ENCODE peak calls at places on chromosomes 12 and 14, in seven cellular contexts. L is uterus, K is GM23338, C is AG04450, V is transverse colon, B is brain microvascular endothelial cell, P is pancreas. F is an unnamed sample.

GRCh38 chr12:81296556-81297305 is 218.9 kb downstream of the ACSS3 start:
- DNase-seq in K (no peak), V (no peak), B (peak), P (no peak), C (no peak), L (no peak), F (no peak)

GRCh38 chr12:22042981-22043669 is 2.9 kb upstream of the CMAS start:
- DNase-seq in C (peak), L (no peak), V (no peak), K (no peak), P (no peak), B (peak), F (no peak)

GRCh38 chr12:96193725-96194571 is at the start of gene ELK3:
- DNase-seq in P (peak), B (peak), L (peak), K (peak), V (peak), C (no peak), F (no peak)

GRCh38 chr14:91177073-91177796 is 63.4 kb downstream of the DGLUCY start:
- DNase-seq in L (peak), K (peak), V (peak), B (peak), P (peak), C (no peak), F (peak)

GRCh38 chr14:77204457-77204796 is 22.8 kb downstream of the TMEM63C start:
- DNase-seq in V (no peak), C (no peak), B (no peak), L (no peak), K (no peak), P (no peak), F (no peak)

GRCh38 chr12:103841690-103842584 is 903 bp upstream of the NT5DC3 start:
- DNase-seq in C (no peak), P (peak), L (peak), B (peak), V (no peak), K (peak), F (peak)

GRCh38 chr12:39239484-39240143 is 203.3 kb downstream of the KIF21A start:
- DNase-seq in P (no peak), K (no peak), V (peak), B (no peak), L (no peak), C (no peak), F (peak)

GRCh38 chr12:3553681-3554546 is 62.9 kb downstream of the PRMT8 start:
- DNase-seq in V (no peak), B (no peak), L (no peak), K (peak), C (no peak), P (no peak), F (no peak)

GRCh38 chr14:65588426-65589140 is 176.1 kb downstream of the FUT8 start:
- DNase-seq in L (no peak), C (no peak), B (no peak), V (no peak), K (no peak), P (no peak), F (no peak)

GRCh38 chr14:66003082-66003740 is 483.0 kb upstream of the CCDC196 start:
- DNase-seq in K (peak), P (no peak), V (no peak), C (no peak), L (no peak), B (no peak), F (peak)

GRCh38 chr14:104427126-104427851 is 152.3 kb upstream of the C14orf180 start:
- DNase-seq in P (no peak), V (no peak), L (no peak), K (no peak), B (no peak), C (no peak), F (no peak)

GRCh38 chr12:1184402-1184801 is 193.4 kb downstream of the ERC1 start:
- DNase-seq in K (no peak), P (no peak), V (no peak), L (no peak), C (no peak), B (no peak), F (no peak)

GRCh38 chr12:26029741-26030033 is 71.2 kb downstream of the RASSF8 start:
- DNase-seq in P (no peak), B (no peak), L (no peak), C (no peak), V (no peak), K (no peak), F (no peak)

GRCh38 chr14:81161749-81162148 is 59.0 kb downstream of the GTF2A1 start:
- DNase-seq in V (no peak), P (no peak), C (no peak), L (no peak), B (no peak), K (no peak), F (no peak)

GRCh38 chr12:122974892-122975789 is at the start of gene OGFOD2:
- DNase-seq in P (peak), B (peak), K (peak), C (peak), V (peak), L (peak), F (peak)

GRCh38 chr12:6377667-6377994 is 2.3 kb upstream of the SCNN1A start:
- DNase-seq in L (peak), P (peak), K (no peak), C (no peak), V (peak), B (no peak), F (no peak)

GRCh38 chr14:21308479-21309237 is 28.8 kb downstream of the RPGRIP1 start:
- DNase-seq in B (peak), P (peak), L (peak), C (no peak), K (peak), V (peak), F (peak)

GRCh38 chr12:66441905-66442559 is 139.7 kb downstream of the HELB start:
- DNase-seq in V (no peak), L (no peak), C (no peak), B (no peak), K (peak), P (no peak), F (no peak)

DNA sequence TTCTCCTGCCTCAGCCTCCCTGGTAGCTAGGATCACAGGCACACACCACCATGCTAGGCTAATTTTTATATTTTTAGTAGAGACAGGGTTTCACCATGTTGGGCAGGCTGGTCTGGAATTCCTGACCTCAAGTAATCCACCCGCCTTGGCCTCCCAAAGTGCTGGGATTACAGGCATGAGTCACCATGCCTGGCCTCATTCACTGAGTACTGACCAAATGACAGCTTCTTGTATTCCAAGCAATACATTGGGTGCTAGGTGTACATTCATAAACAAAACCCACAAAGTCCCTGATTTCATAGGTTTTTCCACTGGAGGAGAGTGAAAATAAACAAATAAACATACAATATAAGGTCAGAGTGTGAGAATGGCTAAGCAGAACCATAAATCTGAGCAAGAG is 136.3 kb downstream of the HELB start:
- DNase-seq in B (peak), L (no peak), P (no peak), V (no peak), K (no peak), C (no peak), F (no peak)
- TF ChIP-seq CTCF in B (no peak), L (no peak), P (no peak), V (no peak), K (no peak), C (no peak), F (no peak)

GRCh38 chr14:34063042-34063441 is 112.2 kb upstream of the EGLN3 start:
- DNase-seq in C (no peak), P (no peak), K (no peak), L (no peak), B (no peak), V (no peak), F (no peak)

GRCh38 chr14:34064349-34064748 is 113.5 kb upstream of the EGLN3 start:
- DNase-seq in C (no peak), B (no peak), P (no peak), V (peak), K (no peak), L (peak), F (no peak)

GRCh38 chr14:34063470-34064164 is 112.7 kb upstream of the EGLN3 start:
- DNase-seq in V (no peak), C (no peak), P (no peak), K (no peak), L (no peak), B (no peak), F (no peak)

GRCh38 chr14:34060747-34061050 is 109.8 kb upstream of the EGLN3 start:
- DNase-seq in V (no peak), C (no peak), L (no peak), B (no peak), K (no peak), P (no peak), F (no peak)

DNA sequence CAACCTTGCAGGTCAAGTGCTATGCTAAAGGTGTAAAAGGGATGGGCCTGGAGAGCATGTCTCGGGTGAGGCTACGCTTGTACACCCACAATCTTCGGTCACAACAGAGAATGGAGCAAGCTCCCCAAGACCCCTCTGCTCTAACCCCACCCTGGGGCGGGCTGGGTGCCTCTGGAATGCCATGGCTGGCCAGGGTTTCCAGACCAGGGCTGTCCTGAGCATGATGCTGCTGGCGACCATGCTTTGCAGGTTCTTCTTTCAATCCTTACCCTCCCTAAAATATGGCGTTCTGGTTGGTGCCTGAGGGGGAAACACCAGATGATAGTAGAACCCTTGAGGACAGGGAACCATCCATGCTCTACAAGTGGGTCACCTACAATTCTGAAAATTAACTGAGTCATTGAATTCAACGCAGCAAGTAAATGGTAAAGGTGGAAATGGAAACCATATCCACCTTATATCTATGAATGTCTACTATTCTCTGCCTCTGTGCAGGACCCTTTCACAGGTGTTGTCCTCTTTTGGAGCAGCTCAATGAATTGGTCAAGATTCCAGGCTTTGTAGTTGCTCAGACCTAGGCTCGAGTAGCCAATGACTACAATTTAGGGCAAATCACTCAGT is 111.6 kb upstream of the EGLN3 start:
- DNase-seq in V (no peak), K (no peak), B (no peak), C (no peak), L (no peak), P (no peak), F (no peak)
- H3K27ac ChIP-seq in V (no peak), K (no peak), B (no peak), C (no peak), L (no peak), P (no peak), F (no peak)

DNA sequence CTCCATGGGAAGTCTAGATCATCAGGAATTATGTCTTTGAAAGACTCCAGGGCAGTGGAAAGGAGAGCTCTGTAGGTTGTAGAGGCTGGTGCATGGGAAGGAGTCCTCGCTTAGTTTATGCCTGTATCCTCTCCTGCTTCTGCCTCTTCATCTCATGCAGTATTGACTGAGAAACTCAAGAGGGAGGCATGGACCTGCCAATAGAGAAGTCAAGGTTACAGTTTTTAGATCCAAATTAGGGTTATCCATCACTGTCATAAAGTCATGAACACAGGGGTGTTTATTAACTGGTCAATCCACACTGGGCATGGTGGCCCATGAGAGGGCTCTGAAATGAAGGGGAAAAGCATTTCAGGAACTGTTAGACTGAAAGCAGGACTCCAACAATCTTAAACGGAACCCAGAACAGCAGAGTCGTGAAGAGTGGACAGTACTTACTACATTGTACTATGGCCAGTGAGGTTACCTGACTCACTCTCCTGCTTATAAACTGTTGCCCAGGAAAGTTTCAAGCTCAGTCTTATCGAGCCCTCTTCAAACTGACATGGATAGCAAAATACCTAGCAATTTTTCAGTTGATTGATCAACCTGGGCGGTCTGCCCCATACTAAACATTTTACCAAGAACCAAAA is 30.1 kb upstream of the DHRS7 start:
- DNase-seq in B (no peak), C (no peak), K (peak), V (no peak), L (no peak), P (no peak), F (no peak)
- TF ChIP-seq CTCF in B (no peak), C (no peak), K (peak), V (no peak), L (no peak), P (no peak), F (peak)

DNA sequence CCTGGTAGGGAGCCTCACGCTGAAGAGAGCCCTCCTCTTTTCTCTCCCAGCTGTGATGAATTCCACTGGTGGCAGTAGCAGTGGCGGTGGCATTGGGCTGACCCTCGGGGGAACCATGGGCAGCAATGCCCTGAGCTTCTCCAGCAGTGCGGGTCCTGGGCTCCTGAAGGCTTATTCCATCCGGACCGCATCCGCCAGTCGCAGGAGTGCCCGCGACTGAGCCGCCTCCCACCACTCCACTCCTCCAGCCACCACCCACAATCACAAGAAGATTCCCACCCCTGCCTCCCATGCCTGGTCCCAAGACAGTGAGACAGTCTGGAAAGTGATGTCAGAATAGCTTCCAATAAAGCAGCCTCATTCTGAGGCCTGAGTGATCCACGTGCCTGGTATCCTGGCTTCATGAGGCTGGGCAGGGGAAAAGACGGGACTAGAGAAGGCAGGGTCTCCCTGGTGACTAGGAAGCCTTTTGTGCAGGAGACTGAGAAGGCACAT is 15.5 kb downstream of the KRT7 start:
- DNase-seq in C (no peak), L (no peak), V (no peak), B (no peak), K (no peak), P (peak), F (no peak)
- H3K27ac ChIP-seq in C (no peak), L (no peak), V (peak), B (no peak), K (no peak), P (peak), F (no peak)

DNA sequence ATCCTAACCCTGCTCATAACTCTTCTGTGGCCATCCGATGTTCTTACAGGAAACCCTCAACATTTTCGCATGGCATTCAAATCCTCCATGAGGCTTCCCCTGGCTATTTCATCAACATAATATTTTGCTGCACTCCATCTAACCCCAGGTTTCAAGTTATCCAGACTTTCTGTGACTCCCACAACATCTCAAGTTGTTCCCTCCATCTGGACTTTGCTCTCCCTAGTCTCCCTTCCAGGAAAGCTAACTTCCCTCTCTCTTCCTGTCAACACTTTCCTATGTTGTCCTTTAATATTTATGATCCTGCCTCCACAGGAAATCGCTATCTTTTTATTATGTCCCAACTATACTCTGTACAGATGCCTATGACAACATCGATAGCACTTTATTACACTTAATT is 146.1 kb downstream of the METTL25 start:
- DNase-seq in L (no peak), K (no peak), P (no peak), V (no peak), B (no peak), C (no peak), F (no peak)
- TF ChIP-seq CTCF in L (no peak), K (no peak), P (no peak), V (no peak), B (no peak), C (no peak), F (no peak)

GRCh38 chr12:62862259-62862881 is 72.6 kb downstream of the PPM1H start:
- DNase-seq in P (no peak), K (no peak), B (no peak), V (no peak), C (no peak), L (no peak), F (peak)

GRCh38 chr12:62861586-62861985 is 73.4 kb downstream of the PPM1H start:
- DNase-seq in L (no peak), B (no peak), K (no peak), C (no peak), V (no peak), P (no peak), F (no peak)

GRCh38 chr12:62860501-62861156 is 74.3 kb downstream of the PPM1H start:
- DNase-seq in P (no peak), K (no peak), L (no peak), V (no peak), B (peak), C (no peak), F (no peak)

GRCh38 chr12:62859203-62859799 is 75.6 kb downstream of the PPM1H start:
- DNase-seq in V (no peak), C (no peak), L (no peak), B (no peak), K (no peak), P (no peak), F (no peak)

DNA sequence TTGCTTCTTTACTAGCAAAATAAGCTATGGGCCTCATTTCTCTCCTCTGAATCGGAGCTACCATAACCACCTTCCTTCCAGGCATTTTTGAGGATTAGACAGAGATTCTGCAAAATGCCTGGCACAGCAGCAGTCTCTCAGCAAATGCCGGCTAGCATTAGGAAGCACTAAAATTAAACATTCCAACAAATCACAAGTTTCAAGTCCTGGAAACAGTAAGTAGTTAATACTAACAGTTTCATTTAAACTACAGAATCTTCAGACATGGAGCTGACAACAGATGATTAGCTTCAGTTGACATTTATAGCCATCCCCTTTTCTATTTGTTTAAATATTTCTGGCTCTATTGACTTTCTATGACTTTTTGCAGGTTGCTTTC is 73.8 kb downstream of the PPM1H start:
- DNase-seq in L (no peak), C (no peak), V (no peak), K (no peak), B (no peak), P (no peak), F (no peak)
- H3K27ac ChIP-seq in L (no peak), C (no peak), V (no peak), K (no peak), B (peak), P (no peak), F (no peak)